ENCODE peak calls at places on chromosomes 2 and 18, in six cellular contexts. One of them, this sample, is unnamed.

GRCh38 chr18:79588636-79589481 is 90.7 kb upstream of the CTDP1 start:
- DNase-seq in skeletal muscle cell: peak
- DNase-seq in cardiac fibroblast: peak
- DNase-seq in nephron progenitor cell: peak
- DNase-seq in putamen: no peak
- DNase-seq in NCI-H2081: no peak
- DNase-seq in this sample: peak

GRCh38 chr2:144524190-144524957 is 4.5 kb upstream of the ZEB2 start:
- DNase-seq in skeletal muscle cell: no peak
- DNase-seq in cardiac fibroblast: peak
- DNase-seq in nephron progenitor cell: peak
- DNase-seq in putamen: no peak
- DNase-seq in NCI-H2081: peak
- DNase-seq in this sample: no peak

GRCh38 chr18:62187543-62188378 is 706 bp downstream of the RELCH start:
- DNase-seq in skeletal muscle cell: no peak
- DNase-seq in cardiac fibroblast: peak
- DNase-seq in nephron progenitor cell: peak
- DNase-seq in putamen: peak
- DNase-seq in NCI-H2081: peak
- DNase-seq in this sample: no peak

GRCh38 chr2:180747728-180748127 is 232.7 kb upstream of the UBE2E3 start:
- DNase-seq in skeletal muscle cell: peak
- DNase-seq in cardiac fibroblast: peak
- DNase-seq in nephron progenitor cell: no peak
- DNase-seq in putamen: no peak
- DNase-seq in NCI-H2081: no peak
- DNase-seq in this sample: no peak

GRCh38 chr18:9428862-9429661 is 46.3 kb upstream of the RALBP1 start:
- DNase-seq in skeletal muscle cell: no peak
- DNase-seq in cardiac fibroblast: peak
- DNase-seq in nephron progenitor cell: no peak
- DNase-seq in putamen: peak
- DNase-seq in NCI-H2081: no peak
- DNase-seq in this sample: peak

GRCh38 chr2:43274721-43275120 is 48.3 kb upstream of the ZFP36L2 start:
- DNase-seq in skeletal muscle cell: no peak
- DNase-seq in cardiac fibroblast: no peak
- DNase-seq in nephron progenitor cell: no peak
- DNase-seq in putamen: no peak
- DNase-seq in NCI-H2081: no peak
- DNase-seq in this sample: no peak

GRCh38 chr2:196390243-196391148 is 219.1 kb upstream of the STK17B start:
- DNase-seq in skeletal muscle cell: no peak
- DNase-seq in cardiac fibroblast: peak
- DNase-seq in nephron progenitor cell: no peak
- DNase-seq in putamen: no peak
- DNase-seq in NCI-H2081: no peak
- DNase-seq in this sample: no peak

GRCh38 chr2:118050386-118050785 is 36.5 kb upstream of the CCDC93 start:
- DNase-seq in skeletal muscle cell: peak
- DNase-seq in cardiac fibroblast: no peak
- DNase-seq in nephron progenitor cell: no peak
- DNase-seq in putamen: no peak
- DNase-seq in NCI-H2081: peak
- DNase-seq in this sample: no peak

GRCh38 chr2:48189552-48190228 is 283.4 kb upstream of the FBXO11 start:
- DNase-seq in skeletal muscle cell: no peak
- DNase-seq in cardiac fibroblast: no peak
- DNase-seq in nephron progenitor cell: no peak
- DNase-seq in putamen: no peak
- DNase-seq in NCI-H2081: no peak
- DNase-seq in this sample: no peak

GRCh38 chr2:106091219-106091618 is 102.9 kb downstream of the UXS1 start:
- DNase-seq in skeletal muscle cell: no peak
- DNase-seq in cardiac fibroblast: no peak
- DNase-seq in nephron progenitor cell: no peak
- DNase-seq in putamen: no peak
- DNase-seq in NCI-H2081: no peak
- DNase-seq in this sample: no peak

GRCh38 chr2:206728277-206729199 is 10.3 kb upstream of the DYTN start:
- DNase-seq in skeletal muscle cell: no peak
- DNase-seq in cardiac fibroblast: peak
- DNase-seq in nephron progenitor cell: no peak
- DNase-seq in putamen: peak
- DNase-seq in NCI-H2081: no peak
- DNase-seq in this sample: no peak

GRCh38 chr2:27756544-27757498 is 14.7 kb upstream of the MRPL33 start:
- DNase-seq in skeletal muscle cell: peak
- DNase-seq in cardiac fibroblast: no peak
- DNase-seq in nephron progenitor cell: no peak
- DNase-seq in putamen: no peak
- DNase-seq in NCI-H2081: no peak
- DNase-seq in this sample: no peak

GRCh38 chr2:28929581-28929980 is 35.1 kb downstream of the WDR43 start:
- DNase-seq in skeletal muscle cell: no peak
- DNase-seq in cardiac fibroblast: no peak
- DNase-seq in nephron progenitor cell: no peak
- DNase-seq in putamen: no peak
- DNase-seq in NCI-H2081: no peak
- DNase-seq in this sample: no peak

GRCh38 chr2:168961450-168962229 is 60.5 kb downstream of the G6PC2 start:
- DNase-seq in skeletal muscle cell: peak
- DNase-seq in cardiac fibroblast: peak
- DNase-seq in nephron progenitor cell: peak
- DNase-seq in putamen: peak
- DNase-seq in NCI-H2081: peak
- DNase-seq in this sample: peak

GRCh38 chr2:107663632-107664031 is 163.1 kb upstream of the RGPD4 start:
- DNase-seq in skeletal muscle cell: no peak
- DNase-seq in cardiac fibroblast: no peak
- DNase-seq in nephron progenitor cell: no peak
- DNase-seq in putamen: no peak
- DNase-seq in NCI-H2081: no peak
- DNase-seq in this sample: no peak

GRCh38 chr2:186325827-186326535 is 160.1 kb upstream of the ZC3H15 start:
- DNase-seq in skeletal muscle cell: no peak
- DNase-seq in cardiac fibroblast: no peak
- DNase-seq in nephron progenitor cell: no peak
- DNase-seq in putamen: no peak
- DNase-seq in NCI-H2081: no peak
- DNase-seq in this sample: no peak

GRCh38 chr2:142944721-142945120 is 67.3 kb downstream of the KYNU start:
- DNase-seq in skeletal muscle cell: no peak
- DNase-seq in cardiac fibroblast: peak
- DNase-seq in nephron progenitor cell: no peak
- DNase-seq in putamen: no peak
- DNase-seq in NCI-H2081: no peak
- DNase-seq in this sample: no peak

GRCh38 chr2:188345439-188345838 is 53.8 kb downstream of the GULP1 start:
- DNase-seq in skeletal muscle cell: no peak
- DNase-seq in cardiac fibroblast: no peak
- DNase-seq in nephron progenitor cell: no peak
- DNase-seq in putamen: no peak
- DNase-seq in NCI-H2081: no peak
- DNase-seq in this sample: no peak

GRCh38 chr18:44601447-44601846 is 79.2 kb upstream of the SETBP1 start:
- DNase-seq in skeletal muscle cell: peak
- DNase-seq in cardiac fibroblast: peak
- DNase-seq in nephron progenitor cell: no peak
- DNase-seq in putamen: no peak
- DNase-seq in NCI-H2081: no peak
- DNase-seq in this sample: no peak

GRCh38 chr2:181989099-181989498 is 3.4 kb downstream of the PPP1R1C start:
- DNase-seq in skeletal muscle cell: no peak
- DNase-seq in cardiac fibroblast: no peak
- DNase-seq in nephron progenitor cell: no peak
- DNase-seq in putamen: no peak
- DNase-seq in NCI-H2081: no peak
- DNase-seq in this sample: no peak

GRCh38 chr2:26000561-26001211 is 18.4 kb upstream of the KIF3C start:
- DNase-seq in skeletal muscle cell: no peak
- DNase-seq in cardiac fibroblast: no peak
- DNase-seq in nephron progenitor cell: no peak
- DNase-seq in putamen: peak
- DNase-seq in NCI-H2081: no peak
- DNase-seq in this sample: no peak

GRCh38 chr2:218829868-218830451 is 1.6 kb downstream of the PRKAG3 start:
- DNase-seq in skeletal muscle cell: no peak
- DNase-seq in cardiac fibroblast: no peak
- DNase-seq in nephron progenitor cell: no peak
- DNase-seq in putamen: no peak
- DNase-seq in NCI-H2081: peak
- DNase-seq in this sample: no peak

GRCh38 chr2:189444322-189444721 is 3.0 kb downstream of the WDR75 start:
- DNase-seq in skeletal muscle cell: no peak
- DNase-seq in cardiac fibroblast: peak
- DNase-seq in nephron progenitor cell: no peak
- DNase-seq in putamen: no peak
- DNase-seq in NCI-H2081: no peak
- DNase-seq in this sample: no peak

GRCh38 chr2:187826023-187826422 is 271.8 kb upstream of the TFPI start:
- DNase-seq in skeletal muscle cell: no peak
- DNase-seq in cardiac fibroblast: no peak
- DNase-seq in nephron progenitor cell: no peak
- DNase-seq in putamen: no peak
- DNase-seq in NCI-H2081: peak
- DNase-seq in this sample: no peak

GRCh38 chr2:119480718-119481142 is 43.6 kb downstream of the SCTR start:
- DNase-seq in skeletal muscle cell: no peak
- DNase-seq in cardiac fibroblast: no peak
- DNase-seq in nephron progenitor cell: no peak
- DNase-seq in putamen: no peak
- DNase-seq in NCI-H2081: no peak
- DNase-seq in this sample: no peak

GRCh38 chr18:58208207-58208944 is 164.3 kb downstream of the NEDD4L start:
- DNase-seq in skeletal muscle cell: no peak
- DNase-seq in cardiac fibroblast: peak
- DNase-seq in nephron progenitor cell: no peak
- DNase-seq in putamen: no peak
- DNase-seq in NCI-H2081: no peak
- DNase-seq in this sample: no peak

GRCh38 chr18:28151434-28151833 is 25.5 kb downstream of the CDH2 start:
- DNase-seq in skeletal muscle cell: no peak
- DNase-seq in cardiac fibroblast: no peak
- DNase-seq in nephron progenitor cell: no peak
- DNase-seq in putamen: no peak
- DNase-seq in NCI-H2081: no peak
- DNase-seq in this sample: no peak

GRCh38 chr2:207045531-207045930 is 106.2 kb downstream of the CPO start:
- DNase-seq in skeletal muscle cell: no peak
- DNase-seq in cardiac fibroblast: no peak
- DNase-seq in nephron progenitor cell: no peak
- DNase-seq in putamen: no peak
- DNase-seq in NCI-H2081: peak
- DNase-seq in this sample: no peak

GRCh38 chr18:52499646-52500045 is 159.6 kb downstream of the DCC start:
- DNase-seq in skeletal muscle cell: peak
- DNase-seq in cardiac fibroblast: no peak
- DNase-seq in nephron progenitor cell: no peak
- DNase-seq in putamen: no peak
- DNase-seq in NCI-H2081: peak
- DNase-seq in this sample: no peak

GRCh38 chr2:68031546-68032160 is 31.2 kb downstream of the C1D start:
- DNase-seq in skeletal muscle cell: no peak
- DNase-seq in cardiac fibroblast: peak
- DNase-seq in nephron progenitor cell: no peak
- DNase-seq in putamen: peak
- DNase-seq in NCI-H2081: peak
- DNase-seq in this sample: peak

GRCh38 chr2:53970095-53970897 is 497 bp downstream of the PSME4 start:
- DNase-seq in skeletal muscle cell: no peak
- DNase-seq in cardiac fibroblast: peak
- DNase-seq in nephron progenitor cell: peak
- DNase-seq in putamen: peak
- DNase-seq in NCI-H2081: peak
- DNase-seq in this sample: peak

GRCh38 chr2:152500777-152501176 is 165.8 kb downstream of the FMNL2 start:
- DNase-seq in skeletal muscle cell: no peak
- DNase-seq in cardiac fibroblast: no peak
- DNase-seq in nephron progenitor cell: no peak
- DNase-seq in putamen: no peak
- DNase-seq in NCI-H2081: no peak
- DNase-seq in this sample: peak

GRCh38 chr2:224925066-224925821 is 117.0 kb downstream of the DOCK10 start:
- DNase-seq in skeletal muscle cell: no peak
- DNase-seq in cardiac fibroblast: no peak
- DNase-seq in nephron progenitor cell: no peak
- DNase-seq in putamen: no peak
- DNase-seq in NCI-H2081: no peak
- DNase-seq in this sample: no peak